ENCODE peak calls at places on chromosomes 1 and 21, in ten cellular contexts. H, Y, J, N, W, Q, P, E, B and S are unnamed samples.

GRCh38 chr1:26922201-26922729 is 722 bp downstream of the NUDC start:
- DNase-seq in P (no peak), B (no peak), E (no peak), H (peak), N (peak), Y (no peak), J (no peak), Q (no peak), W (no peak), S (no peak)

GRCh38 chr1:25700124-25700523 is 83.5 kb downstream of the MAN1C1 start:
- DNase-seq in Q (no peak), J (no peak), W (no peak), P (peak), N (peak), Y (no peak), B (peak), H (peak), E (no peak), S (no peak)

GRCh38 chr1:204550926-204551325 is 34.7 kb downstream of the MDM4 start:
- DNase-seq in N (no peak), Y (no peak), W (no peak), E (no peak), Q (no peak), P (no peak), H (no peak), B (no peak), J (no peak), S (no peak)

GRCh38 chr21:15560383-15561056 is 169.3 kb upstream of the USP25 start:
- DNase-seq in E (no peak), J (no peak), N (no peak), Q (no peak), B (no peak), P (no peak), H (no peak), Y (no peak), W (no peak), S (peak)

GRCh38 chr1:154614887-154615286 is 6.9 kb upstream of the ADAR start:
- DNase-seq in H (peak), B (no peak), E (no peak), J (no peak), Y (no peak), Q (no peak), P (no peak), W (no peak), N (no peak), S (no peak)

GRCh38 chr1:183238071-183238470 is 52.0 kb downstream of the LAMC2 start:
- DNase-seq in Q (no peak), Y (no peak), N (peak), J (no peak), H (peak), E (no peak), P (no peak), B (no peak), W (no peak), S (peak)

GRCh38 chr1:1307261-1307907 is 346 bp downstream of the ACAP3 start:
- DNase-seq in B (peak), E (no peak), Y (no peak), J (peak), N (no peak), H (no peak), Q (peak), P (no peak), W (peak), S (no peak)

GRCh38 chr1:231750818-231751623 is 124.4 kb downstream of the DISC1 start:
- DNase-seq in P (no peak), B (no peak), H (no peak), Q (no peak), E (no peak), J (no peak), W (no peak), N (no peak), Y (no peak), S (no peak)

GRCh38 chr1:17887646-17888395 is 132.7 kb downstream of the ACTL8 start:
- DNase-seq in P (peak), Y (peak), N (no peak), B (no peak), W (peak), J (no peak), H (no peak), Q (peak), E (no peak), S (no peak)

GRCh38 chr1:196302981-196303380 is 305.3 kb downstream of the KCNT2 start:
- DNase-seq in E (no peak), P (no peak), W (no peak), J (no peak), Q (no peak), Y (no peak), N (no peak), H (no peak), B (no peak), S (no peak)

GRCh38 chr1:206505702-206506375 is 1.5 kb upstream of the RASSF5 start:
- DNase-seq in N (peak), P (peak), J (no peak), B (no peak), W (peak), Q (peak), H (peak), E (no peak), Y (no peak), S (peak)

GRCh38 chr1:111748618-111749337 is 6.9 kb upstream of the DDX20 start:
- DNase-seq in W (no peak), Q (no peak), B (no peak), N (no peak), H (no peak), Y (no peak), P (no peak), E (no peak), J (no peak), S (no peak)

GRCh38 chr1:50358962-50359361 is 64.3 kb downstream of the DMRTA2 start:
- DNase-seq in P (no peak), J (no peak), N (no peak), Q (no peak), B (no peak), E (no peak), H (no peak), Y (no peak), W (no peak), S (no peak)

GRCh38 chr21:46122758-46123683 is 25.1 kb downstream of the COL6A2 start:
- DNase-seq in E (no peak), P (peak), Y (no peak), N (no peak), Q (peak), W (peak), B (peak), H (no peak), J (peak), S (no peak)

GRCh38 chr1:41805771-41806471 is 112.8 kb downstream of the HIVEP3 start:
- DNase-seq in W (no peak), J (no peak), Q (no peak), N (no peak), H (no peak), E (no peak), P (no peak), Y (no peak), B (no peak), S (no peak)

GRCh38 chr1:44842415-44842762 is 664 bp downstream of the PTCH2 start:
- DNase-seq in E (no peak), Q (peak), W (no peak), N (no peak), Y (no peak), H (no peak), J (no peak), B (no peak), P (no peak), S (no peak)

DNA sequence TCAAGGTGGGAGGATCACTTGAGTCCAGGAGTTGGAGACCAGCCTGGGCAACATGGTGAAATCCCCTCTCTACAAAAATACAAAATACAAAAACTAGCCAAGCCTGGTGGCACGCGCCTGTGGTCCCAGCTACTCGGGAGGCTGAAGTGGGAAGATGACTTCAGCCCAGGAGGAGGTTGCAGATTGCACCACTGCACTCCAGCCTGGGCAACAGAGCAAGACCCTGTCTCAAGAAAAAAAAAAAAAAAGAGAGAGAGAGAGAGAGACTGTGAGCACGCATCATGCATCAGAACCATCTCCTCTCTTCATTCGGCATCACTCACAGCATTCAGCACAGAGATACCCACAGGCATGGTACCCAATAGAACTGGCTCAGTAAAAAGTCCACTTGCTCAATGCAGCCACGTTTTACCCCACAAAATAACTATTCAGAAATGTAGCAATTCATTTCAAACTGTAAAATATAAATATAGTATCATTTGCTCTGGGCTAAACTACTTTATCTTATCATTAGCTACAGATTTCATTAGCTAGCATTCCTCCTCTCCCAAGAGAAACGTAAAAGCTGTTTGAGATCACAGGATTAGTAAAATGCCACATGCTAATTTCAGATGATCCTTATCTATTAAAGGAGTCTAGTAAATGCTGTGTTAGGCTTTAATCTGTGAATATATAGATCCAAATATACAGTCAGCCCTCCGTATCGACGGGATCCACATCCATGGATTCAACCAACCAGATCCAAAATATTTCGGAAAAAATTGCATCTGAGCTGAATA is 11.7 kb downstream of the LBR start:
- DNase-seq in B (no peak), W (no peak), H (no peak), P (no peak), N (no peak), E (no peak), Q (no peak), Y (no peak), J (no peak), S (no peak)
- H3K4me3 ChIP-seq in B (no peak), W (no peak), H (no peak), P (no peak), N (no peak), E (no peak), Q (no peak), Y (no peak), J (no peak), S (no peak)

DNA sequence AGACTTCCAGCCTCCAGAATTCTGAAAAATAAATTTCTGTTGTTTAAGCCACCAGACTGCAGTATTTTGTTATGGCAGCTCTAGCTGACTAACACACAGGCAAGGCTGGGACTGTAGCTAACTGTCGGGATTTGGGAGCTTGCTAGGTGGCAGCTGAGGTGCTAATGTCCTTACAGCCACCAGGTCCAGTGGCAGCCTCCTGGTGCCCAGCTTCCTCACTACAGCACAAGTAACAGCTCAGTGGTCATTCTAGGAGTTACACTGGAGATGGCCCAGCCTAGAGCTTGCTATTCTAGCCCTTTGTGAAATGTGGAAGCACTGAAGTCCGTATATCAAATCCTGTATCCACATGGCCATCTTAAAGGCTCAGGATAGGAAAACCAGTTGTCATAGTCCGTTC is 4.3 kb upstream of the C1orf115 start:
- DNase-seq in N (no peak), Y (no peak), Q (no peak), E (peak), J (no peak), W (no peak), P (no peak), H (no peak), B (no peak), S (no peak)
- TF ChIP-seq CTCF in N (no peak), Y (no peak), Q (no peak), E (no peak), J (no peak), W (no peak), P (no peak), H (no peak), B (no peak), S (no peak)

GRCh38 chr21:39345440-39345839 is 3.4 kb downstream of the HMGN1 start:
- DNase-seq in H (no peak), Y (no peak), W (no peak), E (no peak), P (no peak), B (no peak), N (no peak), J (no peak), Q (no peak), S (no peak)
- H3K4me3 ChIP-seq in H (peak), Y (no peak), W (no peak), E (no peak), P (no peak), B (no peak), N (no peak), J (no peak), Q (no peak), S (no peak)

GRCh38 chr1:102970496-102971078 is 137.7 kb downstream of the COL11A1 start:
- DNase-seq in E (peak), W (no peak), P (no peak), Q (no peak), Y (no peak), B (no peak), N (peak), H (peak), J (no peak), S (peak)
- TF ChIP-seq CTCF in E (peak), W (peak), P (peak), Q (peak), Y (no peak), B (peak), N (peak), H (peak), J (peak), S (peak)

DNA sequence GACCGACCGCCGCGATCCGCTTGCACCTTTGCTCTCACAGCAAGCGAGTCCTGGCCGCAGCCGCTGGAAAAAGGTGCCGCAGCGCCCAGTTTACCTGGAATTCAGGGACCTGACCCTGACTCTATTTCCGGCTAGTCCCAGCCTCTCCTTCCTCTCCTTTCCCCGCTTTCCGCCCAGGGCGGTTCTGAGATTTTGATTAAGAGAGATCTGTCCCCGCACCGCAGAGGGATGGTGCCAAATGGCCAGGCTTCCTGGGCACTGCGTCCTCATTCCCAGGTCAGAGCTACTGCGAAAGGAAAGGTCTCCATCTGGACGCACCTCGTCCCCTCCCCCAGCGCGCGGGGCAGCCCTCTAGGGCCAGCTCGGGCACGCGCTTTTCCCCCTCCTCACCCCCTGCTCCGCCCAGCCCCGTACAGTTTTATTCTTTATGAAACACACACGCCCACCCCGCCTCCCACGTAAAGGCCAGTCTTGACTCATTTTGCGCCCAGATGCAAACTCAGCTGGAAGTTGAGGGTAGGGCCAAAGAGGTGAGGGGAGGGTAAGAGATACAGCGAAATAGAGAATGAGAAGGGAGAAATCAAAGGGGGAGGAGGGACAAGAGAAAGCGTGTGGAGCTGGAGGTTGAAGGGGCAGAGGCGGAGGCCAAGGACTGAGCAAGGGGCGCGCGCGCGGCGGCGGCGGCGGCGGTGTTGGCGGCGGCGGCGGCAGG is 411.8 kb upstream of the ESRRG start:
- DNase-seq in B (no peak), E (no peak), N (peak), Y (no peak), P (no peak), H (peak), Q (no peak), J (no peak), W (no peak), S (peak)
- H3K4me3 ChIP-seq in B (peak), E (no peak), N (peak), Y (peak), P (peak), H (peak), Q (peak), J (peak), W (no peak), S (peak)

DNA sequence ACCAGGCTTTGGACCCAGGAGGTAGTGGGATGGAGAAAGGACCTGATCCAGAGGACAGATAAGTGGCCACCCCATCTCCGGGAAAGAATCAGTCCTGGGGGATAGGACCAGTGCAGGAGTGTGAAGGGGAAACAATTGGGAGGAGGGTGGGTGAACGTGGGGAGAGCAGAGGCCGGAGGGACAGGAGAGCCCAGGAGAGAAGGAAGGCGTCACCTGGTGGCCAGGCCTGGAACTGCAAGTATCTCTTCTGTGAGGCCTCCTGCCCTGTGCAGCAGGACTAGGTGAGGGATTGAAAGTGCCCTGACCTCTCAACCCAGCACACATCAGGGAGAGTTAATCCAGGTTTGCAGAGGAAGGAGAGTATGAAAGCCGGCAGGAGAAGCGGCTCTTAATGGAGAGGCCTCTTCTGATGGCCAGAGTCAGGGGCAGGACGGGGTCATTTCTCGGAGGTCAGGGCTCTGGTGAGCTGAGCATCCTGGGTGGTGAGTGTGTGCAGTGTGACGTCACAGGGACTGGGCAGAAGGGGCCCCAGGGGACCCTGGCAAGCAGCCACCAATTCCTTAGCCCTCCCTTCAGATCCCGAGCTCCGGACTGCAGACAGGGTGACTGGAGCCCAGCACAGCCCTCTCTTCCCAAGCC is 9.2 kb upstream of the LAD1 start:
- DNase-seq in W (peak), H (peak), Y (peak), P (peak), Q (peak), B (peak), E (peak), J (peak), N (peak), S (peak)
- TF ChIP-seq CTCF in W (peak), H (peak), Y (no peak), P (peak), Q (peak), B (peak), E (peak), J (peak), N (peak), S (peak)

DNA sequence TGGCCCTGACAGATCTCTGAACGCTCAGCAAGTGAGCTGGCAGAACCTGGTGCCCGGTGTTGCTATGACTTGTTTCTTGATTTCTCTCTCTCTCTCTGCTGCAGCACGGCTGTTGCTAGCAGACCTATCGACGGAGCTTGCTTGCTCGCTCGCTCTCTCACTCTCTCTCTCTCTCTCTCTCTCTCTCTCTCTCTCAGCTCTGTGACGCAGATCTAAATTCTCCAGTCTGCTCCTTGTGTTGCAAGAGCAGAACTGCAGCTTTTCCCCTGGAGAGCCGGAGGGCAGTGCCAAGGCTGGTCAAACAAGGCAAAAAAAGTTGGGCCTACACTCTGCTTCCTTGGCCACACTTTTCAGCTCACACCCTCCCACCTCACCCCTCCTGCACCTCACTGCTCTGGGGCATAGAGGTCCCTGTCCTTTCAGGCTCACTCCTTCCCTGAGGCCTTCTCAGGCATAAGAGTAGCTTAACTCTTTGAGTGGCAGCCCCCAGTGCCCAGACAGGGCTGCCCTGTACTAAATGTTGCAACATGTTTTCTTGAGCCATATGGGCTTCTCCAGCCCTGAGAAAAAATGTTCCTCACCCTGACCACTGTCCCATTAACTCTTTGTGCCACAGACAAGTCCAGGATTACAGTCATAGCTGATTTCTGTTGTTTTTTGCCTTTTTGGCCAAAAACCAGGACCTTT is 72.2 kb downstream of the CD46 start:
- DNase-seq in W (peak), J (peak), Y (peak), E (peak), N (peak), P (peak), Q (peak), B (peak), H (peak), S (peak)
- H3K4me3 ChIP-seq in W (peak), J (peak), Y (peak), E (peak), N (peak), P (peak), Q (peak), B (peak), H (no peak), S (peak)